ENCODE peak calls at places on chromosomes 12 and 14, in seven cellular contexts. B, K, N, O, E, H and I are unnamed samples.
A peak's percentile ranks its signal among the peaks of the same experiment; 100 is the strongest.

GRCh38 chr12:2963760-2964292 is 4.6 kb downstream of the TEAD4 start:
- DNase-seq in B (peak; percentile 32), K (no peak), N (no peak), O (no peak), E (peak; percentile 45), H (no peak), I (peak; percentile 86)

GRCh38 chr14:72560856-72561493 is 332.9 kb downstream of the DPF3 start:
- DNase-seq in B (no peak), K (no peak), N (no peak), O (no peak), E (no peak), H (no peak), I (no peak)

GRCh38 chr14:97253756-97254155 is 456.6 kb downstream of the VRK1 start:
- DNase-seq in B (no peak), K (no peak), N (no peak), O (no peak), E (no peak), H (no peak), I (no peak)

GRCh38 chr12:105083041-105083440 is 1.2 kb downstream of the ALDH1L2 start:
- DNase-seq in B (no peak), K (no peak), N (no peak), O (no peak), E (no peak), H (no peak), I (no peak)

GRCh38 chr12:52655720-52656124 is 3.7 kb upstream of the KRT2 start:
- DNase-seq in B (no peak), K (no peak), N (peak; percentile 70), O (no peak), E (no peak), H (no peak), I (no peak)

GRCh38 chr14:90384543-90384911 is 12.3 kb upstream of the CALM1 start:
- DNase-seq in B (no peak), K (no peak), N (no peak), O (no peak), E (no peak), H (no peak), I (no peak)

GRCh38 chr12:89327477-89328094 is 24.7 kb downstream of the DUSP6 start:
- DNase-seq in B (no peak), K (peak; percentile 49), N (no peak), O (no peak), E (no peak), H (peak; percentile 53), I (no peak)

GRCh38 chr12:104370989-104371870 is 67.7 kb downstream of the EID3 start:
- DNase-seq in B (peak; percentile 49), K (no peak), N (peak; percentile 62), O (no peak), E (no peak), H (no peak), I (peak; percentile 84)

GRCh38 chr12:57475271-57476161 is 4.2 kb downstream of the ARHGAP9 start:
- DNase-seq in B (no peak), K (peak; percentile 45), N (no peak), O (peak; percentile 62), E (no peak), H (no peak), I (no peak)

GRCh38 chr12:57473886-57474285 is 5.8 kb downstream of the ARHGAP9 start:
- DNase-seq in B (no peak), K (no peak), N (no peak), O (no peak), E (no peak), H (no peak), I (peak; percentile 94)

GRCh38 chr12:57473392-57473791 is 6.3 kb downstream of the ARHGAP9 start:
- DNase-seq in B (no peak), K (no peak), N (no peak), O (peak; percentile 1), E (no peak), H (no peak), I (peak; percentile 75)

GRCh38 chr12:57474430-57474829 is 5.2 kb downstream of the ARHGAP9 start:
- DNase-seq in B (no peak), K (no peak), N (no peak), O (peak; percentile 26), E (no peak), H (no peak), I (no peak)

GRCh38 chr12:57474862-57475261 is 4.8 kb downstream of the ARHGAP9 start:
- DNase-seq in B (no peak), K (no peak), N (no peak), O (peak; percentile 17), E (no peak), H (no peak), I (no peak)
- H3K4me3 ChIP-seq in B (no peak overlapping the region), K (no peak overlapping the region), N (no peak overlapping the region), O (no peak overlapping the region), E (no peak overlapping the region), H (peak overlapping the region; percentile 52), I (no peak overlapping the region)

DNA sequence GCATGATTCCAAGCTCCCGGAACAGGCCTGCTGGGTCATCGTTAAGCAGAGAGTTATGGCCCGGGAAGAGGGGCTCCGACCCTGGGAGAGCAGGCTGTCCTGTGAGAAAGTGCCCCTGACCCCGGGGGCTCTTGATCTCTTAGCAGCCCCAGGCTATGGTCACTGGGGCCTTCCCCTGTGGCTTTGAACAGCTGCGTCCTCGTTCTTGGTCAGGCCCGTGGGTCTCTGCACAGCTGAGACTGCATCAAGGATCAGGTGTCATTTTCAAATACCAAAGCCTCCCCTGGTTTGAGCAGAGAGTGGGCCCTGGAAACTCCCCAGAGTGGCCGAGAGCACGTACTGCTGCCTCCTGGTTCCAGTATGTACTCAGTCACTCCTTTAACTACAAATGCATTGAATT is 114.8 kb downstream of the ESRRB start:
- DNase-seq in B (no peak), K (peak; percentile 33), N (no peak), O (no peak), E (no peak), H (no peak), I (peak; percentile 37)
- H3K4me3 ChIP-seq in B (no peak overlapping the region), K (no peak overlapping the region), N (no peak overlapping the region), O (no peak overlapping the region), E (no peak overlapping the region), H (no peak overlapping the region), I (no peak overlapping the region)

GRCh38 chr12:32881702-32882101 is 14.9 kb downstream of the PKP2 start:
- DNase-seq in B (no peak), K (no peak), N (no peak), O (no peak), E (no peak), H (no peak), I (no peak)
- H3K4me3 ChIP-seq in B (no peak overlapping the region), K (no peak overlapping the region), N (no peak overlapping the region), O (no peak overlapping the region), E (no peak overlapping the region), H (no peak overlapping the region), I (no peak overlapping the region)

GRCh38 chr14:38208825-38209562 is 1.3 kb downstream of the SSTR1 start:
- DNase-seq in B (peak; percentile 23), K (peak; percentile 60), N (peak; percentile 38), O (peak; percentile 87), E (no peak), H (peak; percentile 34), I (no peak)
- H3K4me3 ChIP-seq in B (peak overlapping the region; percentile 27), K (peak overlapping the region; percentile 12), N (peak overlapping the region; percentile 48), O (peak overlapping the region; percentile 28), E (peak overlapping the region; percentile 29), H (peak overlapping the region; percentile 46), I (no peak overlapping the region)

GRCh38 chr14:50855558-50855957 is 16.3 kb upstream of the ABHD12B start:
- DNase-seq in B (no peak), K (no peak), N (no peak), O (no peak), E (no peak), H (no peak), I (no peak)

GRCh38 chr14:50862171-50862570 is 9.7 kb upstream of the ABHD12B start:
- DNase-seq in B (no peak), K (peak; percentile 64), N (no peak), O (no peak), E (no peak), H (no peak), I (no peak)

GRCh38 chr14:50856660-50857059 is 15.2 kb upstream of the ABHD12B start:
- DNase-seq in B (no peak), K (no peak), N (no peak), O (no peak), E (no peak), H (peak; percentile 37), I (no peak)

GRCh38 chr14:50860478-50861086 is 11.3 kb upstream of the ABHD12B start:
- DNase-seq in B (peak; percentile 85), K (peak; percentile 80), N (peak; percentile 80), O (peak; percentile 83), E (peak; percentile 81), H (peak; percentile 83), I (peak; percentile 74)

GRCh38 chr14:50859296-50859624 is 12.6 kb upstream of the ABHD12B start:
- DNase-seq in B (no peak), K (no peak), N (no peak), O (no peak), E (no peak), H (no peak), I (no peak)
- H3K4me3 ChIP-seq in B (peak overlapping the region; percentile 44), K (no peak overlapping the region), N (peak overlapping the region; percentile 56), O (no peak overlapping the region), E (peak overlapping the region; percentile 37), H (peak overlapping the region; percentile 62), I (peak overlapping the region; percentile 41)

DNA sequence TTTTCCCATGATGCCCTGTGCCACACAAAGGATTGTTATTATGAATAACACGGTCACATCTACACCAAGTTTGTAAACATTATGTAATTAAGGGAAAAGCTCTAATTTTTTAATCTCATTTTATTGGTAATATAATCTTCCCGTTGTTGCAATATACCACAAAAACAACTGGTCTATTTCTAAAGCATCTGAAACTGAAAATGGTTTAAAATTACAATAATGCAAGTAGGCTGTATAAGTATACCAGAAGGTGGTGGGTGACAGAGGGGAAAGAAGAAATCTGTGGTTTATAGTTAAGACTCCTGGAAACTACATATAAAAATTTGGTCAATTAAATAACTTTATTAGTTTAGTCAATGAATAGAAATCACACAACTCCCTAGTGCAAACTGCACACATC is 5.2 kb downstream of the DDHD1 start:
- DNase-seq in B (no peak), K (no peak), N (no peak), O (no peak), E (no peak), H (no peak), I (no peak)
- H3K4me3 ChIP-seq in B (no peak overlapping the region), K (no peak overlapping the region), N (no peak overlapping the region), O (no peak overlapping the region), E (no peak overlapping the region), H (no peak overlapping the region), I (no peak overlapping the region)